ENCODE peak calls at places on chromosomes 5 and 9, in nine cellular contexts. One of them, this sample, is unnamed.

GRCh38 chr5:172504736-172505402 is 50.5 kb upstream of the SH3PXD2B start:
- DNase-seq in GM04503: no peak
- DNase-seq in T-helper 17 cell: no peak
- DNase-seq in smooth muscle cell of the brain vasculature: no peak
- DNase-seq in HTR-8/SVneo: no peak
- DNase-seq in activated T-helper 1 cell treated with anti-CD3 and anti-CD28 coated beads, Interleukin-12 subunit alpha, Interleukin-12 subunit beta, Interleukin-2, Interleukin-4 antibody, amounts not matched to agents 30 ng/mL and 10 ng/mL and 1 ng/mL, durations not matched to agents 14 hours and 24 hours and 36 hours: no peak
- DNase-seq in HuH-7: no peak
- DNase-seq in RPMI7951: no peak
- DNase-seq in GM12864: no peak
- DNase-seq in this sample: no peak

GRCh38 chr9:35868972-35869371 is 1.2 kb downstream of the OR13J1 start:
- DNase-seq in smooth muscle cell of the brain vasculature: no peak
- DNase-seq in GM12864: no peak
- DNase-seq in GM04503: no peak
- DNase-seq in T-helper 17 cell: no peak
- DNase-seq in activated T-helper 1 cell treated with anti-CD3 and anti-CD28 coated beads, Interleukin-12 subunit alpha, Interleukin-12 subunit beta, Interleukin-2, Interleukin-4 antibody, amounts not matched to agents 30 ng/mL and 10 ng/mL and 1 ng/mL, durations not matched to agents 14 hours and 24 hours and 36 hours: no peak
- DNase-seq in HuH-7: no peak
- DNase-seq in HTR-8/SVneo: no peak
- DNase-seq in RPMI7951: no peak
- DNase-seq in this sample: no peak

GRCh38 chr9:125486109-125486508 is 220.9 kb downstream of the MAPKAP1 start:
- DNase-seq in T-helper 17 cell: no peak
- DNase-seq in activated T-helper 1 cell treated with anti-CD3 and anti-CD28 coated beads, Interleukin-12 subunit alpha, Interleukin-12 subunit beta, Interleukin-2, Interleukin-4 antibody, amounts not matched to agents 30 ng/mL and 10 ng/mL and 1 ng/mL, durations not matched to agents 14 hours and 24 hours and 36 hours: no peak
- DNase-seq in HTR-8/SVneo: no peak
- DNase-seq in GM12864: no peak
- DNase-seq in HuH-7: no peak
- DNase-seq in RPMI7951: no peak
- DNase-seq in GM04503: no peak
- DNase-seq in smooth muscle cell of the brain vasculature: no peak
- DNase-seq in this sample: no peak

GRCh38 chr5:173786296-173787187 is 101.6 kb upstream of the CPEB4 start:
- DNase-seq in RPMI7951: no peak
- DNase-seq in smooth muscle cell of the brain vasculature: no peak
- DNase-seq in activated T-helper 1 cell treated with anti-CD3 and anti-CD28 coated beads, Interleukin-12 subunit alpha, Interleukin-12 subunit beta, Interleukin-2, Interleukin-4 antibody, amounts not matched to agents 30 ng/mL and 10 ng/mL and 1 ng/mL, durations not matched to agents 14 hours and 24 hours and 36 hours: no peak
- DNase-seq in HuH-7: no peak
- DNase-seq in T-helper 17 cell: no peak
- DNase-seq in GM04503: no peak
- DNase-seq in HTR-8/SVneo: no peak
- DNase-seq in GM12864: peak; percentile 53
- DNase-seq in this sample: peak; percentile 60

GRCh38 chr9:134318941-134319305 is 7.3 kb upstream of the RXRA start:
- DNase-seq in HuH-7: no peak
- DNase-seq in RPMI7951: no peak
- DNase-seq in GM04503: no peak
- DNase-seq in T-helper 17 cell: no peak
- DNase-seq in activated T-helper 1 cell treated with anti-CD3 and anti-CD28 coated beads, Interleukin-12 subunit alpha, Interleukin-12 subunit beta, Interleukin-2, Interleukin-4 antibody, amounts not matched to agents 30 ng/mL and 10 ng/mL and 1 ng/mL, durations not matched to agents 14 hours and 24 hours and 36 hours: no peak
- DNase-seq in smooth muscle cell of the brain vasculature: no peak
- DNase-seq in HTR-8/SVneo: no peak
- DNase-seq in GM12864: no peak
- DNase-seq in this sample: no peak

GRCh38 chr5:159697536-159697935 is 218.7 kb upstream of the ADRA1B start:
- DNase-seq in HTR-8/SVneo: no peak
- DNase-seq in T-helper 17 cell: no peak
- DNase-seq in smooth muscle cell of the brain vasculature: no peak
- DNase-seq in RPMI7951: no peak
- DNase-seq in GM12864: no peak
- DNase-seq in activated T-helper 1 cell treated with anti-CD3 and anti-CD28 coated beads, Interleukin-12 subunit alpha, Interleukin-12 subunit beta, Interleukin-2, Interleukin-4 antibody, amounts not matched to agents 30 ng/mL and 10 ng/mL and 1 ng/mL, durations not matched to agents 14 hours and 24 hours and 36 hours: no peak
- DNase-seq in GM04503: no peak
- DNase-seq in HuH-7: no peak
- DNase-seq in this sample: no peak

GRCh38 chr9:120446681-120447080 is 133.3 kb downstream of the CDK5RAP2 start:
- DNase-seq in GM04503: no peak
- DNase-seq in HuH-7: no peak
- DNase-seq in smooth muscle cell of the brain vasculature: no peak
- DNase-seq in HTR-8/SVneo: no peak
- DNase-seq in GM12864: no peak
- DNase-seq in RPMI7951: no peak
- DNase-seq in activated T-helper 1 cell treated with anti-CD3 and anti-CD28 coated beads, Interleukin-12 subunit alpha, Interleukin-12 subunit beta, Interleukin-2, Interleukin-4 antibody, amounts not matched to agents 30 ng/mL and 10 ng/mL and 1 ng/mL, durations not matched to agents 14 hours and 24 hours and 36 hours: no peak
- DNase-seq in T-helper 17 cell: no peak
- DNase-seq in this sample: no peak

GRCh38 chr5:57004800-57005199 is 52.9 kb upstream of the MIER3 start:
- DNase-seq in RPMI7951: no peak
- DNase-seq in GM04503: no peak
- DNase-seq in T-helper 17 cell: no peak
- DNase-seq in HuH-7: no peak
- DNase-seq in HTR-8/SVneo: no peak
- DNase-seq in activated T-helper 1 cell treated with anti-CD3 and anti-CD28 coated beads, Interleukin-12 subunit alpha, Interleukin-12 subunit beta, Interleukin-2, Interleukin-4 antibody, amounts not matched to agents 30 ng/mL and 10 ng/mL and 1 ng/mL, durations not matched to agents 14 hours and 24 hours and 36 hours: no peak
- DNase-seq in smooth muscle cell of the brain vasculature: no peak
- DNase-seq in GM12864: no peak
- DNase-seq in this sample: no peak

GRCh38 chr5:41843456-41844112 is 26.6 kb downstream of the OXCT1 start:
- DNase-seq in GM12864: peak; percentile 27
- DNase-seq in HTR-8/SVneo: peak; percentile 35
- DNase-seq in activated T-helper 1 cell treated with anti-CD3 and anti-CD28 coated beads, Interleukin-12 subunit alpha, Interleukin-12 subunit beta, Interleukin-2, Interleukin-4 antibody, amounts not matched to agents 30 ng/mL and 10 ng/mL and 1 ng/mL, durations not matched to agents 14 hours and 24 hours and 36 hours: no peak
- DNase-seq in smooth muscle cell of the brain vasculature: peak; percentile 39
- DNase-seq in RPMI7951: peak; percentile 50
- DNase-seq in GM04503: no peak
- DNase-seq in T-helper 17 cell: no peak
- DNase-seq in HuH-7: peak; percentile 23
- DNase-seq in this sample: peak; percentile 66

GRCh38 chr5:151450605-151451004 is 3.2 kb downstream of the SLC36A1 start:
- DNase-seq in HuH-7: no peak
- DNase-seq in T-helper 17 cell: no peak
- DNase-seq in smooth muscle cell of the brain vasculature: no peak
- DNase-seq in activated T-helper 1 cell treated with anti-CD3 and anti-CD28 coated beads, Interleukin-12 subunit alpha, Interleukin-12 subunit beta, Interleukin-2, Interleukin-4 antibody, amounts not matched to agents 30 ng/mL and 10 ng/mL and 1 ng/mL, durations not matched to agents 14 hours and 24 hours and 36 hours: no peak
- DNase-seq in GM12864: no peak
- DNase-seq in GM04503: no peak
- DNase-seq in HTR-8/SVneo: no peak
- DNase-seq in RPMI7951: no peak
- DNase-seq in this sample: no peak

GRCh38 chr9:132409828-132410528 is at the start of gene CFAP77:
- DNase-seq in activated T-helper 1 cell treated with anti-CD3 and anti-CD28 coated beads, Interleukin-12 subunit alpha, Interleukin-12 subunit beta, Interleukin-2, Interleukin-4 antibody, amounts not matched to agents 30 ng/mL and 10 ng/mL and 1 ng/mL, durations not matched to agents 14 hours and 24 hours and 36 hours: no peak
- DNase-seq in smooth muscle cell of the brain vasculature: peak; percentile 24
- DNase-seq in GM04503: peak; percentile 4
- DNase-seq in T-helper 17 cell: peak; percentile 31
- DNase-seq in GM12864: no peak
- DNase-seq in RPMI7951: peak; percentile 58
- DNase-seq in HuH-7: no peak
- DNase-seq in HTR-8/SVneo: peak; percentile 54
- DNase-seq in this sample: peak; percentile 36

GRCh38 chr9:98484218-98484617 is 224.5 kb downstream of the GABBR2 start:
- DNase-seq in activated T-helper 1 cell treated with anti-CD3 and anti-CD28 coated beads, Interleukin-12 subunit alpha, Interleukin-12 subunit beta, Interleukin-2, Interleukin-4 antibody, amounts not matched to agents 30 ng/mL and 10 ng/mL and 1 ng/mL, durations not matched to agents 14 hours and 24 hours and 36 hours: no peak
- DNase-seq in HuH-7: no peak
- DNase-seq in HTR-8/SVneo: no peak
- DNase-seq in smooth muscle cell of the brain vasculature: no peak
- DNase-seq in GM04503: peak; percentile 38
- DNase-seq in T-helper 17 cell: no peak
- DNase-seq in GM12864: no peak
- DNase-seq in RPMI7951: no peak
- DNase-seq in this sample: no peak

GRCh38 chr9:100674419-100675122 is 96.7 kb downstream of the CAVIN4 start:
- DNase-seq in HuH-7: no peak
- DNase-seq in GM04503: no peak
- DNase-seq in smooth muscle cell of the brain vasculature: no peak
- DNase-seq in GM12864: no peak
- DNase-seq in activated T-helper 1 cell treated with anti-CD3 and anti-CD28 coated beads, Interleukin-12 subunit alpha, Interleukin-12 subunit beta, Interleukin-2, Interleukin-4 antibody, amounts not matched to agents 30 ng/mL and 10 ng/mL and 1 ng/mL, durations not matched to agents 14 hours and 24 hours and 36 hours: no peak
- DNase-seq in T-helper 17 cell: no peak
- DNase-seq in HTR-8/SVneo: no peak
- DNase-seq in RPMI7951: no peak
- DNase-seq in this sample: no peak

GRCh38 chr9:79240774-79241173 is 331.0 kb upstream of the TLE4 start:
- DNase-seq in HTR-8/SVneo: no peak
- DNase-seq in RPMI7951: no peak
- DNase-seq in GM12864: no peak
- DNase-seq in smooth muscle cell of the brain vasculature: no peak
- DNase-seq in HuH-7: no peak
- DNase-seq in T-helper 17 cell: no peak
- DNase-seq in activated T-helper 1 cell treated with anti-CD3 and anti-CD28 coated beads, Interleukin-12 subunit alpha, Interleukin-12 subunit beta, Interleukin-2, Interleukin-4 antibody, amounts not matched to agents 30 ng/mL and 10 ng/mL and 1 ng/mL, durations not matched to agents 14 hours and 24 hours and 36 hours: no peak
- DNase-seq in GM04503: no peak
- DNase-seq in this sample: no peak

GRCh38 chr9:101498323-101498722 is 35.3 kb upstream of the RNF20 start:
- DNase-seq in GM04503: no peak
- DNase-seq in activated T-helper 1 cell treated with anti-CD3 and anti-CD28 coated beads, Interleukin-12 subunit alpha, Interleukin-12 subunit beta, Interleukin-2, Interleukin-4 antibody, amounts not matched to agents 30 ng/mL and 10 ng/mL and 1 ng/mL, durations not matched to agents 14 hours and 24 hours and 36 hours: no peak
- DNase-seq in RPMI7951: no peak
- DNase-seq in GM12864: no peak
- DNase-seq in smooth muscle cell of the brain vasculature: no peak
- DNase-seq in T-helper 17 cell: no peak
- DNase-seq in HuH-7: no peak
- DNase-seq in HTR-8/SVneo: no peak
- DNase-seq in this sample: no peak

GRCh38 chr5:128038641-128039040 is 44.9 kb upstream of the SLC12A2 start:
- DNase-seq in T-helper 17 cell: no peak
- DNase-seq in GM04503: peak; percentile 9
- DNase-seq in RPMI7951: peak; percentile 54
- DNase-seq in activated T-helper 1 cell treated with anti-CD3 and anti-CD28 coated beads, Interleukin-12 subunit alpha, Interleukin-12 subunit beta, Interleukin-2, Interleukin-4 antibody, amounts not matched to agents 30 ng/mL and 10 ng/mL and 1 ng/mL, durations not matched to agents 14 hours and 24 hours and 36 hours: no peak
- DNase-seq in HTR-8/SVneo: no peak
- DNase-seq in smooth muscle cell of the brain vasculature: no peak
- DNase-seq in HuH-7: no peak
- DNase-seq in GM12864: no peak
- DNase-seq in this sample: peak; percentile 37

GRCh38 chr5:57468481-57469165 is 14.0 kb downstream of the ACTBL2 start:
- DNase-seq in activated T-helper 1 cell treated with anti-CD3 and anti-CD28 coated beads, Interleukin-12 subunit alpha, Interleukin-12 subunit beta, Interleukin-2, Interleukin-4 antibody, amounts not matched to agents 30 ng/mL and 10 ng/mL and 1 ng/mL, durations not matched to agents 14 hours and 24 hours and 36 hours: no peak
- DNase-seq in GM12864: no peak
- DNase-seq in RPMI7951: peak; percentile 44
- DNase-seq in HuH-7: no peak
- DNase-seq in HTR-8/SVneo: no peak
- DNase-seq in smooth muscle cell of the brain vasculature: no peak
- DNase-seq in GM04503: peak; percentile 71
- DNase-seq in T-helper 17 cell: no peak
- DNase-seq in this sample: peak; percentile 9

GRCh38 chr5:179766021-179766725 is 27.6 kb upstream of the LTC4S start:
- DNase-seq in HuH-7: no peak
- DNase-seq in GM12864: no peak
- DNase-seq in smooth muscle cell of the brain vasculature: no peak
- DNase-seq in T-helper 17 cell: no peak
- DNase-seq in RPMI7951: peak; percentile 64
- DNase-seq in activated T-helper 1 cell treated with anti-CD3 and anti-CD28 coated beads, Interleukin-12 subunit alpha, Interleukin-12 subunit beta, Interleukin-2, Interleukin-4 antibody, amounts not matched to agents 30 ng/mL and 10 ng/mL and 1 ng/mL, durations not matched to agents 14 hours and 24 hours and 36 hours: no peak
- DNase-seq in GM04503: no peak
- DNase-seq in HTR-8/SVneo: no peak
- DNase-seq in this sample: no peak

GRCh38 chr5:138946831-138947560 is 71.9 kb upstream of the LRRTM2 start:
- DNase-seq in RPMI7951: no peak
- DNase-seq in smooth muscle cell of the brain vasculature: no peak
- DNase-seq in HTR-8/SVneo: no peak
- DNase-seq in activated T-helper 1 cell treated with anti-CD3 and anti-CD28 coated beads, Interleukin-12 subunit alpha, Interleukin-12 subunit beta, Interleukin-2, Interleukin-4 antibody, amounts not matched to agents 30 ng/mL and 10 ng/mL and 1 ng/mL, durations not matched to agents 14 hours and 24 hours and 36 hours: no peak
- DNase-seq in GM12864: no peak
- DNase-seq in HuH-7: no peak
- DNase-seq in GM04503: no peak
- DNase-seq in T-helper 17 cell: no peak
- DNase-seq in this sample: no peak

GRCh38 chr5:132421442-132421841 is 51.9 kb downstream of the SLC22A5 start:
- DNase-seq in HuH-7: no peak
- DNase-seq in GM12864: no peak
- DNase-seq in GM04503: no peak
- DNase-seq in smooth muscle cell of the brain vasculature: no peak
- DNase-seq in RPMI7951: no peak
- DNase-seq in T-helper 17 cell: no peak
- DNase-seq in activated T-helper 1 cell treated with anti-CD3 and anti-CD28 coated beads, Interleukin-12 subunit alpha, Interleukin-12 subunit beta, Interleukin-2, Interleukin-4 antibody, amounts not matched to agents 30 ng/mL and 10 ng/mL and 1 ng/mL, durations not matched to agents 14 hours and 24 hours and 36 hours: no peak
- DNase-seq in HTR-8/SVneo: no peak
- DNase-seq in this sample: peak; percentile 11

GRCh38 chr9:94922098-94922607 is 195.7 kb downstream of the AOPEP start:
- DNase-seq in activated T-helper 1 cell treated with anti-CD3 and anti-CD28 coated beads, Interleukin-12 subunit alpha, Interleukin-12 subunit beta, Interleukin-2, Interleukin-4 antibody, amounts not matched to agents 30 ng/mL and 10 ng/mL and 1 ng/mL, durations not matched to agents 14 hours and 24 hours and 36 hours: no peak
- DNase-seq in T-helper 17 cell: no peak
- DNase-seq in HuH-7: no peak
- DNase-seq in RPMI7951: peak; percentile 95
- DNase-seq in HTR-8/SVneo: peak; percentile 68
- DNase-seq in smooth muscle cell of the brain vasculature: peak; percentile 80
- DNase-seq in GM12864: no peak
- DNase-seq in GM04503: peak; percentile 97
- DNase-seq in this sample: no peak

GRCh38 chr9:24436761-24437160 is 108.9 kb downstream of the IZUMO3 start:
- DNase-seq in GM04503: no peak
- DNase-seq in RPMI7951: no peak
- DNase-seq in T-helper 17 cell: no peak
- DNase-seq in HuH-7: no peak
- DNase-seq in GM12864: no peak
- DNase-seq in smooth muscle cell of the brain vasculature: no peak
- DNase-seq in HTR-8/SVneo: no peak
- DNase-seq in activated T-helper 1 cell treated with anti-CD3 and anti-CD28 coated beads, Interleukin-12 subunit alpha, Interleukin-12 subunit beta, Interleukin-2, Interleukin-4 antibody, amounts not matched to agents 30 ng/mL and 10 ng/mL and 1 ng/mL, durations not matched to agents 14 hours and 24 hours and 36 hours: no peak
- DNase-seq in this sample: no peak

GRCh38 chr5:32790411-32790951 is 79.4 kb downstream of the NPR3 start:
- DNase-seq in GM12864: no peak
- DNase-seq in GM04503: peak; percentile 42
- DNase-seq in RPMI7951: no peak
- DNase-seq in HTR-8/SVneo: peak; percentile 55
- DNase-seq in activated T-helper 1 cell treated with anti-CD3 and anti-CD28 coated beads, Interleukin-12 subunit alpha, Interleukin-12 subunit beta, Interleukin-2, Interleukin-4 antibody, amounts not matched to agents 30 ng/mL and 10 ng/mL and 1 ng/mL, durations not matched to agents 14 hours and 24 hours and 36 hours: no peak
- DNase-seq in HuH-7: no peak
- DNase-seq in smooth muscle cell of the brain vasculature: no peak
- DNase-seq in T-helper 17 cell: no peak
- DNase-seq in this sample: no peak

GRCh38 chr5:65812648-65813047 is 90.6 kb downstream of the NLN start:
- DNase-seq in smooth muscle cell of the brain vasculature: no peak
- DNase-seq in GM04503: no peak
- DNase-seq in RPMI7951: no peak
- DNase-seq in GM12864: no peak
- DNase-seq in HuH-7: peak; percentile 15
- DNase-seq in T-helper 17 cell: no peak
- DNase-seq in HTR-8/SVneo: no peak
- DNase-seq in activated T-helper 1 cell treated with anti-CD3 and anti-CD28 coated beads, Interleukin-12 subunit alpha, Interleukin-12 subunit beta, Interleukin-2, Interleukin-4 antibody, amounts not matched to agents 30 ng/mL and 10 ng/mL and 1 ng/mL, durations not matched to agents 14 hours and 24 hours and 36 hours: peak; percentile 11
- DNase-seq in this sample: no peak